ENCODE peak calls at places on chromosomes 2 and 18, in six cellular contexts. One of them, this sample, is unnamed.

GRCh38 chr2:105919826-105920225 is 175.1 kb downstream of the NCK2 start:
- DNase-seq in H1: no peak
- DNase-seq in neuronal stem cell: no peak
- DNase-seq in IMR-90: peak; percentile 62
- DNase-seq in H9: no peak
- DNase-seq in mesendoderm: peak; percentile 54
- DNase-seq in this sample: peak; percentile 25

GRCh38 chr2:40639294-40639693 is 187.4 kb upstream of the SLC8A1 start:
- DNase-seq in H9: no peak
- DNase-seq in mesendoderm: no peak
- DNase-seq in H1: no peak
- DNase-seq in IMR-90: no peak
- DNase-seq in neuronal stem cell: no peak
- DNase-seq in this sample: no peak

GRCh38 chr2:179265082-179265575 is 497 bp upstream of the SESTD1 start:
- DNase-seq in H1: no peak
- DNase-seq in mesendoderm: no peak
- DNase-seq in H9: no peak
- DNase-seq in IMR-90: peak; percentile 66
- DNase-seq in neuronal stem cell: no peak
- DNase-seq in this sample: peak; percentile 32

GRCh38 chr2:172426635-172427255 is 641 bp upstream of the ITGA6 start:
- DNase-seq in H9: no peak
- DNase-seq in IMR-90: no peak
- DNase-seq in mesendoderm: no peak
- DNase-seq in neuronal stem cell: no peak
- DNase-seq in H1: no peak
- DNase-seq in this sample: no peak

GRCh38 chr18:70634576-70635147 is 345.8 kb downstream of the SOCS6 start:
- DNase-seq in IMR-90: no peak
- DNase-seq in neuronal stem cell: no peak
- DNase-seq in H1: no peak
- DNase-seq in mesendoderm: no peak
- DNase-seq in H9: no peak
- DNase-seq in this sample: no peak

GRCh38 chr18:75467396-75467795 is 39.9 kb upstream of the SMIM21 start:
- DNase-seq in neuronal stem cell: no peak
- DNase-seq in H9: no peak
- DNase-seq in IMR-90: peak; percentile 20
- DNase-seq in H1: no peak
- DNase-seq in mesendoderm: no peak
- DNase-seq in this sample: no peak

GRCh38 chr2:62505109-62505508 is 886 bp downstream of the TMEM17 start:
- DNase-seq in mesendoderm: no peak
- DNase-seq in neuronal stem cell: no peak
- DNase-seq in H1: no peak
- DNase-seq in IMR-90: no peak
- DNase-seq in H9: no peak
- DNase-seq in this sample: no peak

GRCh38 chr2:179344280-179344961 is 79.8 kb upstream of the SESTD1 start:
- DNase-seq in neuronal stem cell: no peak
- DNase-seq in H1: no peak
- DNase-seq in H9: no peak
- DNase-seq in IMR-90: peak; percentile 31
- DNase-seq in mesendoderm: no peak
- DNase-seq in this sample: peak; percentile 40

GRCh38 chr2:55148269-55148668 is 83.8 kb downstream of the CLHC1 start:
- DNase-seq in H9: no peak
- DNase-seq in neuronal stem cell: no peak
- DNase-seq in mesendoderm: peak; percentile 37
- DNase-seq in IMR-90: peak; percentile 74
- DNase-seq in H1: no peak
- DNase-seq in this sample: peak; percentile 84

GRCh38 chr18:2515408-2515807 is 55.9 kb downstream of the METTL4 start:
- DNase-seq in IMR-90: peak; percentile 93
- DNase-seq in mesendoderm: no peak
- DNase-seq in neuronal stem cell: no peak
- DNase-seq in H1: no peak
- DNase-seq in H9: no peak
- DNase-seq in this sample: peak; percentile 86

GRCh38 chr18:57243624-57244179 is 96.8 kb downstream of the BOD1L2 start:
- DNase-seq in IMR-90: no peak
- DNase-seq in H9: no peak
- DNase-seq in mesendoderm: no peak
- DNase-seq in H1: no peak
- DNase-seq in neuronal stem cell: no peak
- DNase-seq in this sample: no peak

GRCh38 chr18:8705280-8705940 is at the start of gene MTCL1:
- DNase-seq in H9: peak; percentile 49
- DNase-seq in neuronal stem cell: no peak
- DNase-seq in H1: no peak
- DNase-seq in mesendoderm: peak; percentile 51
- DNase-seq in IMR-90: no peak
- DNase-seq in this sample: peak; percentile 64

GRCh38 chr2:127085260-127085666 is 21.7 kb downstream of the BIN1 start:
- DNase-seq in H9: no peak
- DNase-seq in H1: no peak
- DNase-seq in neuronal stem cell: no peak
- DNase-seq in mesendoderm: peak; percentile 90
- DNase-seq in IMR-90: peak; percentile 23
- DNase-seq in this sample: peak; percentile 42

GRCh38 chr18:54805571-54806334 is 22.5 kb upstream of the RAB27B start:
- DNase-seq in neuronal stem cell: no peak
- DNase-seq in IMR-90: peak; percentile 87
- DNase-seq in mesendoderm: no peak
- DNase-seq in H9: no peak
- DNase-seq in H1: no peak
- DNase-seq in this sample: peak; percentile 97

GRCh38 chr18:24022141-24022540 is 7.6 kb downstream of the TTC39C start:
- DNase-seq in IMR-90: peak; percentile 55
- DNase-seq in H1: no peak
- DNase-seq in H9: no peak
- DNase-seq in neuronal stem cell: no peak
- DNase-seq in mesendoderm: no peak
- DNase-seq in this sample: peak; percentile 28

DNA sequence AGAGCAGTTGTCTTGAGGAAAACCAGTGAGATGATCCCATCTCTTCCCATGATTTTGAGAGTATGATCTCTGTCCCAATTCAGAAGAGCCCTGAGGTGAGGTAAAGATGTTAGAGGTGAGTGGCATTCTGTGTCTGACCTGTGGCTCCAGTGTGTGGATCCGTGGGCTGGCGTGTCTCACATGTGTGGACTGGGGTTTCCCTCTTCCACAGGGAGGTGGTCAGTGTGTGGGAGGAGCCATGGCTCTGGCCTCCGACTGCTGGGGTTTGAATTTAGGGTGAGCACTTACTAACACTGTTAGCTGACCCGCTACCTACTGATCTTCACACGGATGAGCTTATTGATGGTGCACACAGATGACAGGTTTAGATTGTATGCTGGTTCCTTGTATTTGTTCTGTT is 31.2 kb downstream of the ASAP2 start:
- DNase-seq in mesendoderm: no peak
- DNase-seq in H1: no peak
- DNase-seq in IMR-90: no peak
- DNase-seq in H9: peak; percentile 15
- DNase-seq in neuronal stem cell: no peak
- DNase-seq in this sample: no peak
- H2AK5ac ChIP-seq in mesendoderm: no peak overlapping the region
- H2AK5ac ChIP-seq in H1: no peak overlapping the region
- H2AK5ac ChIP-seq in IMR-90: peak overlapping the region; percentile 54
- H2AK5ac ChIP-seq in H9: no peak overlapping the region
- H2AK5ac ChIP-seq in neuronal stem cell: no peak overlapping the region
- H2AK5ac ChIP-seq in this sample: no peak overlapping the region

GRCh38 chr2:28613181-28613580 is 117.3 kb downstream of the PLB1 start:
- DNase-seq in neuronal stem cell: no peak
- DNase-seq in IMR-90: no peak
- DNase-seq in H9: no peak
- DNase-seq in mesendoderm: no peak
- DNase-seq in H1: no peak
- DNase-seq in this sample: no peak

GRCh38 chr2:28613616-28614501 is 118.0 kb downstream of the PLB1 start:
- DNase-seq in IMR-90: peak; percentile 92
- DNase-seq in mesendoderm: no peak
- DNase-seq in neuronal stem cell: no peak
- DNase-seq in H9: no peak
- DNase-seq in H1: no peak
- DNase-seq in this sample: peak; percentile 85

GRCh38 chr2:28610583-28611201 is 114.8 kb downstream of the PLB1 start:
- DNase-seq in neuronal stem cell: no peak
- DNase-seq in mesendoderm: peak; percentile 65
- DNase-seq in H1: no peak
- DNase-seq in H9: no peak
- DNase-seq in IMR-90: peak; percentile 96
- DNase-seq in this sample: peak; percentile 87

GRCh38 chr2:28608829-28609400 is 113.1 kb downstream of the PLB1 start:
- DNase-seq in H9: no peak
- DNase-seq in neuronal stem cell: no peak
- DNase-seq in H1: no peak
- DNase-seq in IMR-90: no peak
- DNase-seq in mesendoderm: no peak
- DNase-seq in this sample: no peak

GRCh38 chr2:28612131-28612812 is 116.4 kb downstream of the PLB1 start:
- DNase-seq in neuronal stem cell: no peak
- DNase-seq in mesendoderm: no peak
- DNase-seq in H1: no peak
- DNase-seq in IMR-90: no peak
- DNase-seq in H9: no peak
- DNase-seq in this sample: no peak
- H2BK5ac ChIP-seq in neuronal stem cell: no peak overlapping the region
- H2BK5ac ChIP-seq in mesendoderm: no peak overlapping the region
- H2BK5ac ChIP-seq in H1: no peak overlapping the region
- H2BK5ac ChIP-seq in IMR-90: no peak overlapping the region
- H2BK5ac ChIP-seq in H9: no peak overlapping the region
- H2BK5ac ChIP-seq in this sample: no peak overlapping the region

GRCh38 chr2:97712693-97713295 is 582 bp upstream of the ZAP70 start:
- DNase-seq in mesendoderm: no peak
- DNase-seq in H1: no peak
- DNase-seq in IMR-90: no peak
- DNase-seq in H9: no peak
- DNase-seq in neuronal stem cell: no peak
- DNase-seq in this sample: no peak
- H2AK5ac ChIP-seq in mesendoderm: peak overlapping the region; percentile 99
- H2AK5ac ChIP-seq in H1: no peak overlapping the region
- H2AK5ac ChIP-seq in IMR-90: no peak overlapping the region
- H2AK5ac ChIP-seq in H9: no peak overlapping the region
- H2AK5ac ChIP-seq in neuronal stem cell: peak overlapping the region; percentile 38
- H2AK5ac ChIP-seq in this sample: no peak overlapping the region

GRCh38 chr18:59706499-59706898 is 9.3 kb upstream of the CCBE1 start:
- DNase-seq in H9: no peak
- DNase-seq in H1: no peak
- DNase-seq in mesendoderm: no peak
- DNase-seq in neuronal stem cell: no peak
- DNase-seq in IMR-90: no peak
- DNase-seq in this sample: no peak
- H2BK5ac ChIP-seq in H9: no peak overlapping the region
- H2BK5ac ChIP-seq in H1: no peak overlapping the region
- H2BK5ac ChIP-seq in mesendoderm: no peak overlapping the region
- H2BK5ac ChIP-seq in neuronal stem cell: no peak overlapping the region
- H2BK5ac ChIP-seq in IMR-90: no peak overlapping the region
- H2BK5ac ChIP-seq in this sample: no peak overlapping the region

GRCh38 chr2:207706936-207707860 is 4.2 kb upstream of the CCNYL1 start:
- DNase-seq in H9: no peak
- DNase-seq in IMR-90: no peak
- DNase-seq in mesendoderm: peak; percentile 53
- DNase-seq in H1: no peak
- DNase-seq in neuronal stem cell: no peak
- DNase-seq in this sample: peak; percentile 5

GRCh38 chr2:207716061-207716460 is 4.6 kb downstream of the CCNYL1 start:
- DNase-seq in IMR-90: no peak
- DNase-seq in H1: no peak
- DNase-seq in neuronal stem cell: no peak
- DNase-seq in mesendoderm: no peak
- DNase-seq in H9: no peak
- DNase-seq in this sample: no peak

GRCh38 chr2:207711750-207712487 is 479 bp downstream of the CCNYL1 start:
- DNase-seq in neuronal stem cell: peak; percentile 30
- DNase-seq in IMR-90: peak; percentile 33
- DNase-seq in H9: peak; percentile 51
- DNase-seq in H1: no peak
- DNase-seq in mesendoderm: peak; percentile 59
- DNase-seq in this sample: peak; percentile 66

GRCh38 chr2:207710814-207711740 is at the start of gene CCNYL1:
- DNase-seq in mesendoderm: peak; percentile 100
- DNase-seq in IMR-90: peak; percentile 99
- DNase-seq in H9: peak; percentile 100
- DNase-seq in neuronal stem cell: peak; percentile 98
- DNase-seq in H1: peak; percentile 99
- DNase-seq in this sample: peak; percentile 99
- H2AK5ac ChIP-seq in mesendoderm: no peak within 1 kb of the TSS
- H2AK5ac ChIP-seq in IMR-90: peak within 1 kb of the TSS; percentile 33
- H2AK5ac ChIP-seq in H9: no peak within 1 kb of the TSS
- H2AK5ac ChIP-seq in neuronal stem cell: peak within 1 kb of the TSS; percentile 96
- H2AK5ac ChIP-seq in H1: no peak within 1 kb of the TSS
- H2AK5ac ChIP-seq in this sample: no peak within 1 kb of the TSS

GRCh38 chr2:12034303-12034861 is 287.9 kb downstream of the LPIN1 start:
- DNase-seq in H9: no peak
- DNase-seq in H1: no peak
- DNase-seq in IMR-90: no peak
- DNase-seq in mesendoderm: no peak
- DNase-seq in neuronal stem cell: no peak
- DNase-seq in this sample: no peak

GRCh38 chr2:12032975-12033374 is 286.5 kb downstream of the LPIN1 start:
- DNase-seq in mesendoderm: peak; percentile 28
- DNase-seq in neuronal stem cell: no peak
- DNase-seq in H1: no peak
- DNase-seq in H9: no peak
- DNase-seq in IMR-90: peak; percentile 37
- DNase-seq in this sample: peak; percentile 26

GRCh38 chr2:12032421-12032820 is 286.0 kb downstream of the LPIN1 start:
- DNase-seq in mesendoderm: peak; percentile 47
- DNase-seq in H9: no peak
- DNase-seq in neuronal stem cell: no peak
- DNase-seq in H1: no peak
- DNase-seq in IMR-90: no peak
- DNase-seq in this sample: no peak

GRCh38 chr2:12031871-12032270 is 285.4 kb downstream of the LPIN1 start:
- DNase-seq in IMR-90: no peak
- DNase-seq in H1: no peak
- DNase-seq in neuronal stem cell: no peak
- DNase-seq in H9: no peak
- DNase-seq in mesendoderm: no peak
- DNase-seq in this sample: no peak

GRCh38 chr2:12033494-12033893 is 287.1 kb downstream of the LPIN1 start:
- DNase-seq in H9: no peak
- DNase-seq in mesendoderm: no peak
- DNase-seq in H1: no peak
- DNase-seq in IMR-90: no peak
- DNase-seq in neuronal stem cell: no peak
- DNase-seq in this sample: no peak
- H2BK5ac ChIP-seq in H9: no peak overlapping the region
- H2BK5ac ChIP-seq in mesendoderm: no peak overlapping the region
- H2BK5ac ChIP-seq in H1: no peak overlapping the region
- H2BK5ac ChIP-seq in IMR-90: no peak overlapping the region
- H2BK5ac ChIP-seq in neuronal stem cell: no peak overlapping the region
- H2BK5ac ChIP-seq in this sample: peak overlapping the region; percentile 50